ENCODE peak calls at places on chromosome 12, in seven cellular contexts. P is GM12865, J is colonic mucosa, T is fibroblast of pulmonary artery, C is dorsolateral prefrontal cortex, D is endothelial cell of umbilical vein, E is A549. Z is an unnamed sample.

GRCh38 chr12:112686373-112686772 is 105.2 kb upstream of the RPH3A start:
- DNase-seq in P (no peak), C (peak; percentile 55), J (no peak), D (peak; percentile 4), E (peak; percentile 48), T (peak; percentile 6), Z (peak; percentile 30)

GRCh38 chr12:11780521-11781101 is 131.1 kb downstream of the ETV6 start:
- DNase-seq in E (no peak), C (no peak), J (no peak), D (no peak), T (no peak), P (peak; percentile 93), Z (no peak)

GRCh38 chr12:118404876-118405521 is 28.6 kb downstream of the SUDS3 start:
- DNase-seq in C (peak; percentile 71), D (peak; percentile 77), T (peak; percentile 79), P (peak; percentile 58), J (peak; percentile 67), E (peak; percentile 69), Z (peak; percentile 71)

GRCh38 chr12:120115692-120116442 is 686 bp downstream of the RAB35 start:
- DNase-seq in J (peak; percentile 44), P (peak; percentile 73), T (peak; percentile 47), C (no peak), E (peak; percentile 73), D (peak; percentile 37), Z (peak; percentile 55)

GRCh38 chr12:81644503-81644902 is 114.6 kb downstream of the PPFIA2 start:
- DNase-seq in P (peak; percentile 30), C (no peak), D (peak; percentile 41), J (no peak), E (peak; percentile 42), T (peak; percentile 69), Z (peak; percentile 66)

GRCh38 chr12:2183556-2184541 is 131.1 kb downstream of the CACNA1C start:
- DNase-seq in E (peak; percentile 13), C (no peak), J (no peak), P (no peak), T (peak; percentile 40), D (no peak), Z (peak; percentile 74)

GRCh38 chr12:130752692-130753230 is 36.7 kb upstream of the RIMBP2 start:
- DNase-seq in E (no peak), D (no peak), C (no peak), J (no peak), P (no peak), T (no peak), Z (no peak)

GRCh38 chr12:22978962-22979361 is 354.0 kb downstream of the ETNK1 start:
- DNase-seq in P (no peak), T (peak; percentile 85), C (no peak), E (no peak), J (no peak), D (peak; percentile 8), Z (peak; percentile 96)

GRCh38 chr12:109125791-109126190 is 9.4 kb downstream of the ACACB start:
- DNase-seq in C (no peak), D (no peak), J (peak; percentile 50), E (no peak), P (no peak), T (no peak), Z (no peak)

GRCh38 chr12:23039834-23040233 is 414.9 kb downstream of the ETNK1 start:
- DNase-seq in D (no peak), P (no peak), E (no peak), T (no peak), C (no peak), J (no peak), Z (no peak)

GRCh38 chr12:48857278-48857994 is 5.5 kb upstream of the DDX23 start:
- DNase-seq in C (no peak), E (no peak), J (no peak), T (no peak), D (no peak), P (peak; percentile 30), Z (no peak)

GRCh38 chr12:64618953-64619590 is 8.8 kb downstream of the RASSF3 start:
- DNase-seq in C (no peak), J (no peak), P (peak; percentile 77), D (peak; percentile 53), T (peak; percentile 80), E (no peak), Z (peak; percentile 76)

GRCh38 chr12:52204931-52205505 is 13.2 kb upstream of the KRT80 start:
- DNase-seq in J (no peak), D (no peak), C (no peak), E (no peak), P (no peak), T (no peak), Z (no peak)

GRCh38 chr12:48973084-48973483 is 1.5 kb upstream of the WNT10B start:
- DNase-seq in C (no peak), D (no peak), J (no peak), P (no peak), T (no peak), E (no peak), Z (no peak)

GRCh38 chr12:110270125-110270962 is 10.7 kb upstream of the ATP2A2 start:
- DNase-seq in J (no peak), T (peak; percentile 70), C (no peak), P (no peak), D (no peak), E (peak; percentile 82), Z (peak; percentile 73)

DNA sequence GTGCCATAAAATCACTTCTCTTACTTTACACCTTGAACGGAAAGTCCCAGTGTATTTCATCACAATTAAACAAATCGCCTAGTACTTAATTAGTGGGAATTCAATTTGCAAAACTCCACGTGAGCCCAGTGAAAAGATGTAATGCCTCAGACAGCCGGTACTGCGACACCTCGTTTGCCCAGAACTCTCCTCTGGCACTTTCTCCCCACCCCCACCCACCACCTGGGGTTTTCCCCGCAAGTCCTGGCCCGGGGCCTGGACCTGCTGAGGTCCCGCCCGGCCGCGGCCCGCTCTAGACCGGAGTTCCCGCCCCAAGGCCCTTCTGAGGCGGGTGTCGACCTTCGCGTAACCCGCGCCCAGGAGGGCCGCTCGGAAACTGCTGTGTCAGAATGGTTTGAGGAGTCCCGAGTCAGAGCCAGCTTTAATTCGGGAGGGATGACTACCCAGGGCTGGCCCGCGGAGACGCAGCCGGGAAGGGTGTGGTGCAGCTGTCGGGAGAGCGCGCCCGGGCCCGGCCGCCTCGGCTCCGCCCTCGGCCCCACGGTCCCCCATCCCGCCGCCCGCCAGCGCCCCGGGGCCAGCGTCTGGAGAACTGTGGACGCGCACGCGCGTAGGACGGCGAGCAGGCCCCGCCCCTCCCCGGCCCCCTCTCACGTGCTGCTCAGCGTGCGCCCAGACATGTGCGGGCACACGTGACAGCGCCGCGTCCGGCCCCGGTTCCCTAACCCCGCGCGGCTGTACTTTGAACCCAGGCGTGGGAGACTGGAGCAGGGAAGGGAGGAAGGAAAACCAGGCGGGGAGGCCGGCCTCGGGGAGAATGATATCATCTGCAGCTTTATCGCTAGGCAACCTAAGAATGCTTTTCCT is 10.8 kb downstream of the BHLHE41 start:
- DNase-seq in C (peak; percentile 90), T (peak; percentile 92), J (peak; percentile 97), P (peak; percentile 89), D (peak; percentile 95), E (peak; percentile 91), Z (peak; percentile 90)
- TF ChIP-seq CTCF in C (no peak), T (peak; percentile 21), J (no peak), P (peak; percentile 12), D (peak; percentile 28), E (no peak), Z (peak; percentile 39)

GRCh38 chr12:56163533-56164344 is 5.6 kb downstream of the MYL6 start:
- DNase-seq in E (no peak), C (no peak), T (no peak), J (no peak), P (no peak), D (no peak), Z (peak; percentile 28)

GRCh38 chr12:56160894-56161667 is 2.9 kb downstream of the MYL6 start:
- DNase-seq in P (no peak), D (no peak), E (no peak), T (peak; percentile 3), C (no peak), J (no peak), Z (no peak)

GRCh38 chr12:56160160-56160763 is 2.1 kb downstream of the MYL6 start:
- DNase-seq in J (no peak), P (peak; percentile 61), E (no peak), C (no peak), D (peak; percentile 72), T (peak; percentile 64), Z (peak; percentile 56)

GRCh38 chr12:56162468-56163290 is 4.5 kb downstream of the MYL6 start:
- DNase-seq in C (no peak), T (peak; percentile 20), E (no peak), J (no peak), P (no peak), D (no peak), Z (peak; percentile 37)

GRCh38 chr12:56161677-56162351 is 3.7 kb downstream of the MYL6 start:
- DNase-seq in C (no peak), J (no peak), T (peak; percentile 12), D (no peak), E (no peak), P (no peak), Z (peak; percentile 9)
- H3K4me3 ChIP-seq in C (peak overlapping the region; percentile 93), J (no peak overlapping the region), T (no peak overlapping the region), D (no peak overlapping the region), E (no peak overlapping the region), P (no peak overlapping the region), Z (no peak overlapping the region)

DNA sequence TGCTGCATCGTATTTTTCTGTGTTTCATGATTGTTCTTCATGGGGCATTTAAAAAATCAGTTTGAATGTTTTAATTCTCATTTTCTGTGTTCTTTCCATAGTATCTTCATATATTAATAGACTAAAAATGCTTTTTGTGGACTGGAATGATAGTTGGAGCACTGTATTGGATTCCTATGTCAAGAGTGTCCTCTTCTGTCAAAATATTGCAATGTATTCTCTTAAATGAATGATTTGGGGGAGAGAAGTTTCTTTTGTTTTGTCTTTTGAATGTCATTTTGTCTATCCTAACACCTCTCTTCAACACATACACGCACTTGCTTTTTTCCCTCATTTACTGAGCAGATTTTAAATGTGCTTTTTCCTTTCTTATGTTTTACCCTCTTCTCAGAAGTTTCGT is 4.7 kb upstream of the EIF2S3B start:
- DNase-seq in T (peak; percentile 30), J (no peak), P (peak; percentile 8), C (no peak), D (peak; percentile 4), E (peak; percentile 41), Z (peak; percentile 28)
- TF ChIP-seq CTCF in T (peak; percentile 33), J (no peak), P (peak; percentile 9), C (peak; percentile 55), D (no peak), E (peak; percentile 70), Z (peak; percentile 25)

DNA sequence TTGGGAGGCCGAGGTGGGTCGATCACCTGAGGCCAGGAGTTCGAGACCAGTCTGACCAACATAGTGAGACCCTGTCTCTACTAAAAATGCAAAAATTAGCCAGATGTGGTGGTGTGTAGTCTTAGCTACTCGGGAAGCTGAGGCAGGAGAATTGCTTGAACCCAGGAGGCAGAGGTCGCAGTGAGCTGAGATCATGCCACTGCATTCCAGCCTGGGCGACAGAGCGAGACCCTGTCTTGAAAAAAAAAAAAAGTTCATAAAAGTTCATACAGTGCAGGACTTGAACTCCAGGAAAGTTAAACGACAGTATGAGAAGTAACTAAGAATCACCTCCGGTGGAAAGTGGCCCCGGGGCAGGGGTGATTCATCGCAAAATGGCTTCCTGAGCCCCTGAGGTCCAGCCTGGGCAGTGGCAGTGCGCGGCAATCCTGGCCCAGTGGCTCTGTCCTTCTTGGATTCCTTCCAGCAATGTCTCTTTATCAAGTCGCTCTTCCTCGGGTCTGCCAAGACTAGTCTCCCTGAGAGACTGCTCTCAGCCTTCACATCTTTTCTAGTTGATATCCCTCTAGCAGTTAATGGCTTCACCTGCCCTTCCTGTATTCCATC is 16.7 kb upstream of the MAP1LC3B2 start:
- DNase-seq in D (peak; percentile 21), P (no peak), J (no peak), T (no peak), C (no peak), E (no peak), Z (peak; percentile 22)
- H3K4me3 ChIP-seq in D (no peak overlapping the region), P (no peak overlapping the region), J (no peak overlapping the region), T (no peak overlapping the region), C (no peak overlapping the region), E (no peak overlapping the region), Z (no peak overlapping the region)